ENCODE peak calls at places on chromosomes 16 and 17, in nine cellular contexts. A, G, V, S, R, O, U, C and I are unnamed samples.
A peak's percentile ranks its signal among the peaks of the same experiment; 100 is the strongest.

GRCh38 chr17:31690118-31690517 is 168.9 kb downstream of the COPRS start:
- DNase-seq in A (no peak), G (no peak), V (no peak), S (no peak), R (no peak), O (no peak), U (no peak), C (no peak), I (no peak)

GRCh38 chr17:77070888-77071279 is 69.9 kb upstream of the SEC14L1 start:
- DNase-seq in A (no peak), G (no peak), V (no peak), S (no peak), R (no peak), O (peak; percentile 72), U (no peak), C (no peak), I (no peak)

GRCh38 chr16:4693956-4694663 is 748 bp downstream of the NUDT16L1 start:
- DNase-seq in A (no peak), G (no peak), V (peak; percentile 22), S (peak; percentile 55), R (peak; percentile 84), O (peak; percentile 63), U (no peak), C (peak; percentile 70), I (no peak)

GRCh38 chr17:63173450-63173849 is 207.4 kb downstream of the TANC2 start:
- DNase-seq in A (no peak), G (no peak), V (no peak), S (no peak), R (no peak), O (no peak), U (no peak), C (no peak), I (no peak)

GRCh38 chr17:80223142-80223815 is 3.1 kb downstream of the SLC26A11 start:
- DNase-seq in A (no peak), G (no peak), V (no peak), S (no peak), R (no peak), O (no peak), U (no peak), C (no peak), I (no peak)

GRCh38 chr17:42348104-42348503 is 40.1 kb downstream of the STAT3 start:
- DNase-seq in A (no peak), G (no peak), V (no peak), S (no peak), R (no peak), O (no peak), U (no peak), C (no peak), I (no peak)

GRCh38 chr17:71055128-71055527 is 885.8 kb downstream of the KCNJ2 start:
- DNase-seq in A (no peak), G (no peak), V (no peak), S (no peak), R (no peak), O (no peak), U (no peak), C (no peak), I (no peak)

GRCh38 chr17:15971108-15971507 is 26.2 kb downstream of the ADORA2B start:
- DNase-seq in A (no peak), G (no peak), V (no peak), S (no peak), R (no peak), O (peak; percentile 30), U (no peak), C (peak; percentile 35), I (no peak)

GRCh38 chr17:37691807-37692206 is 48.6 kb upstream of the DDX52 start:
- DNase-seq in A (no peak), G (no peak), V (no peak), S (peak; percentile 24), R (no peak), O (no peak), U (no peak), C (no peak), I (no peak)

GRCh38 chr16:23917621-23918020 is 81.8 kb downstream of the PRKCB start:
- DNase-seq in A (no peak), G (no peak), V (no peak), S (peak; percentile 82), R (no peak), O (no peak), U (no peak), C (no peak), I (no peak)

GRCh38 chr16:51429041-51429440 is 278.0 kb upstream of the SALL1 start:
- DNase-seq in A (no peak), G (no peak), V (no peak), S (no peak), R (no peak), O (no peak), U (no peak), C (no peak), I (no peak)